ENCODE peak calls at places on chromosomes 7 and 10, in six cellular contexts. V is brain microvascular endothelial cell, X is coronary artery, L is adrenal gland, I is heart right ventricle, A is left ventricle myocardium inferior. N is an unnamed sample.

GRCh38 chr10:87560495-87561222 is 56.0 kb downstream of the MINPP1 start:
- DNase-seq in V (no peak), X (no peak), L (no peak), A (no peak), I (no peak), N (no peak)

GRCh38 chr7:131431756-131432155 is 104.1 kb downstream of the MKLN1 start:
- DNase-seq in L (no peak), V (no peak), A (no peak), X (no peak), I (no peak), N (no peak)

GRCh38 chr10:92407305-92408016 is 116.5 kb downstream of the MARCHF5 start:
- DNase-seq in I (no peak), A (no peak), V (no peak), L (peak; percentile 23), X (no peak), N (peak; percentile 19)

GRCh38 chr7:94509264-94509878 is at the start of gene CASD1:
- DNase-seq in A (peak; percentile 63), V (peak; percentile 1), X (peak; percentile 75), I (peak; percentile 73), L (peak; percentile 64), N (no peak)

GRCh38 chr7:158251061-158251965 is 336.3 kb downstream of the PTPRN2 start:
- DNase-seq in L (no peak), X (no peak), V (no peak), A (no peak), I (no peak), N (no peak)

GRCh38 chr10:97215619-97216018 is 29.9 kb upstream of the SLIT1 start:
- DNase-seq in X (no peak), L (no peak), I (no peak), V (no peak), A (no peak), N (no peak)

GRCh38 chr10:55500931-55501559 is 700.0 kb upstream of the PCDH15 start:
- DNase-seq in L (peak; percentile 60), I (no peak), A (no peak), X (no peak), V (peak; percentile 26), N (peak; percentile 7)

GRCh38 chr7:7443951-7444350 is 91.7 kb downstream of the COL28A1 start:
- DNase-seq in V (no peak), L (no peak), I (no peak), X (no peak), A (no peak), N (no peak)

GRCh38 chr10:23604613-23605012 is 165.7 kb downstream of the OTUD1 start:
- DNase-seq in X (no peak), L (no peak), I (no peak), A (no peak), V (no peak), N (no peak)

GRCh38 chr7:117673367-117673766 is 193.5 kb downstream of the CFTR start:
- DNase-seq in V (no peak), A (peak; percentile 18), I (no peak), L (peak; percentile 27), X (no peak), N (peak; percentile 64)

GRCh38 chr10:98380493-98381339 is 34.3 kb downstream of the PYROXD2 start:
- DNase-seq in V (no peak), L (no peak), X (no peak), I (no peak), A (no peak), N (no peak)

GRCh38 chr10:35576730-35577129 is 28.4 kb upstream of the GJD4 start:
- DNase-seq in X (no peak), A (no peak), L (no peak), V (no peak), I (no peak), N (no peak)

GRCh38 chr10:35572583-35572982 is 32.6 kb upstream of the GJD4 start:
- DNase-seq in A (no peak), I (no peak), X (no peak), L (no peak), V (no peak), N (no peak)

GRCh38 chr10:35573786-35574185 is 31.4 kb upstream of the GJD4 start:
- DNase-seq in I (no peak), L (no peak), X (no peak), V (no peak), A (no peak), N (no peak)

GRCh38 chr10:35575640-35576039 is 29.5 kb upstream of the GJD4 start:
- DNase-seq in V (no peak), I (no peak), X (no peak), A (no peak), L (no peak), N (no peak)

GRCh38 chr10:35574924-35575352 is 30.2 kb upstream of the GJD4 start:
- DNase-seq in V (peak; percentile 97), A (no peak), X (no peak), L (no peak), I (no peak), N (peak; percentile 62)
- TF ChIP-seq CTCF in V (peak; percentile 67), A (no peak), X (no peak), L (no peak), I (no peak), N (peak; percentile 52)

GRCh38 chr7:69967699-69968450 is 369.6 kb downstream of the AUTS2 start:
- DNase-seq in I (no peak), X (no peak), V (no peak), L (no peak), A (no peak), N (no peak)
- H3K4me3 ChIP-seq in I (peak overlapping the region; percentile 38), X (peak overlapping the region; percentile 58), V (no peak overlapping the region), L (no peak overlapping the region), A (peak overlapping the region; percentile 63), N (no peak overlapping the region)

DNA sequence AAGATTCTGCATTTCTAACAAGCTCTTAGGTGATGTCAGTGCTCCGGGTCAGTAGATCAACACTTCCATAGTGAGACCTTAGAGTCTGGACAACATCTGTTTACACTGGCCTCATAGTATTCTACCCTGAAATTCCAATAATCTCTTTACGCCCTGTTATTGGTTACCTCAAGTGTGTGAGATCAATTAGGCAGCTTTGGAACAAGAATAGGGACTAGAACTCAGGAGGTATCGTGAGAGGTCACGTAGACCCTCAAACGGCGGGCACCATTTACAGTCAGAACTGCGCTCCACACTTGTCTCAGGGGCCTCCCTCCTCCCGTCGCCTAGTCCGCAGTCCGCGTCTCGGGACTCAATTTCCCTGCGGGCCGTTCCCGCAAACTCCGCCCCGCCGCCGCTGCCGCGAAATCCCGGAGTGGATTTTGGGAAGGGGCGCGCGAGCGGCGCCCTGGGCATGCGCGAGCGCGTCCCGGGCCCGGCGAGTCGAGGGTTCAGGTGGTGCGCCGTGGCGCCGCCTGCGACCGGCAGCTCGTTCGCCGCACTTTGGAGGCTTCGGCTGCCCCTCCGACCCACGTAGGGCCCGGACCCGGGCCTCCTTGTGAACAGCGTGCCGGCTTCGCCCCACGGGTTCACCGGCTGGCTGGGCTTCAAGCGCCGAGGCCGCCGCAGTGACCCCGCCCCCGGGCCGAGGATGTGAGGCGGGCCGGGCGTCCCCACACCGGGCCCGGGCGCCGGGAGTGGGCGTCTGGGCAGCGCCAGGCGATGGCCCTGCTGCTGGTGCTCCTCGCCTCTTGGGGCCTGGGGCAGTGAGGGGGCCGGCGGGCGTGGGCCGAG is at the start of gene PLEKHA8:
- DNase-seq in X (peak; percentile 89), V (peak; percentile 73), A (peak; percentile 89), L (peak; percentile 89), I (peak; percentile 91), N (peak; percentile 37)
- TF ChIP-seq CTCF in X (no peak), V (no peak), A (no peak), L (no peak), I (no peak), N (no peak)

GRCh38 chr7:76267107-76267834 is 35.2 kb upstream of the HSPB1 start:
- DNase-seq in X (no peak), L (no peak), A (no peak), I (no peak), V (no peak), N (no peak)
- H3K4me3 ChIP-seq in X (peak overlapping the region; percentile 69), L (no peak overlapping the region), A (peak overlapping the region; percentile 54), I (peak overlapping the region; percentile 27), V (no peak overlapping the region), N (peak overlapping the region; percentile 13)